ENCODE peak calls at places on chromosomes 11 and 22, in five cellular contexts. N is right lobe of liver, Q is dorsolateral prefrontal cortex, G is A549, M is K562. P is an unnamed sample.

GRCh38 chr22:27752771-27753170 is 48.8 kb downstream of the MN1 start:
- DNase-seq in N (no peak), Q (no peak), G (no peak), M (no peak), P (peak)

GRCh38 chr11:119975561-119976152 is 162.3 kb downstream of the TRIM29 start:
- DNase-seq in N (peak), Q (peak), G (no peak), M (no peak), P (peak)

GRCh38 chr22:44145544-44145943 is 35.2 kb upstream of the PARVG start:
- DNase-seq in N (no peak), Q (no peak), G (no peak), M (no peak), P (no peak)

GRCh38 chr11:108914981-108915380 is 250.1 kb downstream of the DDX10 start:
- DNase-seq in N (no peak), Q (no peak), G (no peak), M (no peak), P (no peak)

GRCh38 chr22:17918840-17919239 is 105.5 kb downstream of the MICAL3 start:
- DNase-seq in N (no peak), Q (no peak), G (no peak), M (no peak), P (no peak)

GRCh38 chr11:72406536-72407507 is 27.5 kb downstream of the CLPB start:
- DNase-seq in N (no peak), Q (no peak), G (no peak), M (no peak), P (no peak)

GRCh38 chr22:44404341-44405020 is 91.7 kb upstream of the SHISAL1 start:
- DNase-seq in N (peak), Q (peak), G (no peak), M (no peak), P (peak)

GRCh38 chr11:61072316-61073109 is 29.8 kb upstream of the CD5 start:
- DNase-seq in N (no peak), Q (no peak), G (no peak), M (no peak), P (no peak)

GRCh38 chr11:64561984-64562722 is 28.9 kb upstream of the SLC22A12 start:
- DNase-seq in N (no peak), Q (peak), G (no peak), M (no peak), P (no peak)

GRCh38 chr22:30424471-30425326 is 869 bp upstream of the MTFP1 start:
- DNase-seq in N (no peak), Q (no peak), G (no peak), M (peak), P (peak)

GRCh38 chr22:46007003-46007847 is 30.3 kb upstream of the WNT7B start:
- DNase-seq in N (peak), Q (peak), G (peak), M (no peak), P (no peak)

GRCh38 chr11:67437082-67437821 is at the start of gene PTPRCAP:
- DNase-seq in N (no peak), Q (no peak), G (no peak), M (peak), P (no peak)

GRCh38 chr22:46652081-46652929 is 32.1 kb downstream of the GRAMD4 start:
- DNase-seq in N (peak), Q (no peak), G (no peak), M (peak), P (no peak)

GRCh38 chr11:34380696-34381095 is 22.9 kb upstream of the ABTB2 start:
- DNase-seq in N (no peak), Q (no peak), G (peak), M (no peak), P (no peak)

GRCh38 chr22:22709719-22710445 is 65.5 kb downstream of the GGTLC2 start:
- DNase-seq in N (peak), Q (no peak), G (no peak), M (peak), P (peak)
- TF ChIP-seq CTCF in N (peak), Q (no peak), G (no peak), M (no peak), P (peak)

GRCh38 chr11:127994736-127995135 is 592.6 kb downstream of the ETS1 start:
- DNase-seq in N (no peak), Q (no peak), G (no peak), M (no peak), P (no peak)

GRCh38 chr11:127998421-127998820 is 588.9 kb downstream of the ETS1 start:
- DNase-seq in N (no peak), Q (no peak), G (no peak), M (no peak), P (no peak)

GRCh38 chr11:127996825-127997224 is 590.5 kb downstream of the ETS1 start:
- DNase-seq in N (no peak), Q (no peak), G (no peak), M (no peak), P (no peak)

GRCh38 chr11:127993788-127994187 is 593.6 kb downstream of the ETS1 start:
- DNase-seq in N (no peak), Q (no peak), G (peak), M (no peak), P (peak)
- H3K4me3 ChIP-seq in N (no peak), Q (no peak), G (no peak), M (no peak), P (no peak)

GRCh38 chr11:841981-842369 is 354 bp downstream of the POLR2L start:
- DNase-seq in N (no peak), Q (no peak), G (no peak), M (no peak), P (no peak)

GRCh38 chr11:842370-843002 is at the start of the genes POLR2L and TSPAN4:
- DNase-seq in N (peak), Q (peak), G (no peak), M (peak), P (peak)

GRCh38 chr11:843818-844692 is 1.4 kb downstream of the TSPAN4 start:
- DNase-seq in N (peak), Q (no peak), G (peak), M (peak), P (no peak)

GRCh38 chr11:844693-845644 is 2.3 kb downstream of the TSPAN4 start:
- DNase-seq in N (peak), Q (no peak), G (peak), M (peak), P (peak)

GRCh38 chr11:843086-843704 is 543 bp downstream of the TSPAN4 start:
- DNase-seq in N (no peak), Q (no peak), G (no peak), M (no peak), P (no peak)
- H3K27ac ChIP-seq in N (peak), Q (peak), G (peak), M (peak), P (peak)

GRCh38 chr11:19740586-19740985 is 27.9 kb downstream of the NAV2 start:
- DNase-seq in N (no peak), Q (no peak), G (no peak), M (no peak), P (no peak)

GRCh38 chr11:19743622-19744021 is 31.0 kb downstream of the NAV2 start:
- DNase-seq in N (no peak), Q (no peak), G (no peak), M (no peak), P (no peak)

GRCh38 chr11:19744130-19744529 is 31.5 kb downstream of the NAV2 start:
- DNase-seq in N (no peak), Q (no peak), G (no peak), M (no peak), P (no peak)

GRCh38 chr11:19739872-19740271 is 27.2 kb downstream of the NAV2 start:
- DNase-seq in N (no peak), Q (peak), G (no peak), M (peak), P (peak)

DNA sequence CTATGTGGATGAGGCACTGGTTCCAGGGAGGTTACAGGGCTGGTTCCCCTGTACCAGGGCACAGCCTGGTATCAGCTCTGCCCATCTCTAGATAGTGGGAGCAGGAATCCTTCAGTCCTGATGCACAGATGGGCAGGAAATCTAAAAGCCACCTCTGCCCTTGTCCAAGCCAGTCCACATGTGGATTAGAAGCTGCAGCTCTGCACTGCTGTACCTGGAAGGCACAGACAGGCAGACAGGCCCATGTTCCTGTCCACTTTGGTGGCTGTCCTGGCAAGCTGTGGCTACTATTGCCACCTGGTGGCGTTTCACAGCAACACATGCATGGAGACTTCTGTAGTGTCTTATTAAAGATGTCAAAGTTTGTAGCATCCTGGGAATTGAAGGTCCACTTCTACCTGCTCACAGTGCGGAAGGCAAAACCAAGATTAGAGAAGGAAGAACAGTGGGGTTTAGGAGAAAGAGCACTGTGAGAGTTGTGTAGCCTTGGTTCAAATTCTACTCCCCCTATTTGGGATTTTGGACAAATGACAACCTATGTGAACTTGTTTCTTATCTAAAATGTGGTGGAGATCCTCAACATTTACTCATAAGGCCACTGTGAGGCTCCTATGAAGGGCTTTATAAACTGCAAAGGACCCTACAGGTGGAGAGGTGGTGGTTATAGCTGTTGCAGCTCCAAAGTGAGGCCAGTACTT is 30.1 kb downstream of the NAV2 start:
- DNase-seq in N (peak), Q (peak), G (peak), M (peak), P (peak)
- TF ChIP-seq CTCF in N (peak), Q (peak), G (peak), M (peak), P (peak)

DNA sequence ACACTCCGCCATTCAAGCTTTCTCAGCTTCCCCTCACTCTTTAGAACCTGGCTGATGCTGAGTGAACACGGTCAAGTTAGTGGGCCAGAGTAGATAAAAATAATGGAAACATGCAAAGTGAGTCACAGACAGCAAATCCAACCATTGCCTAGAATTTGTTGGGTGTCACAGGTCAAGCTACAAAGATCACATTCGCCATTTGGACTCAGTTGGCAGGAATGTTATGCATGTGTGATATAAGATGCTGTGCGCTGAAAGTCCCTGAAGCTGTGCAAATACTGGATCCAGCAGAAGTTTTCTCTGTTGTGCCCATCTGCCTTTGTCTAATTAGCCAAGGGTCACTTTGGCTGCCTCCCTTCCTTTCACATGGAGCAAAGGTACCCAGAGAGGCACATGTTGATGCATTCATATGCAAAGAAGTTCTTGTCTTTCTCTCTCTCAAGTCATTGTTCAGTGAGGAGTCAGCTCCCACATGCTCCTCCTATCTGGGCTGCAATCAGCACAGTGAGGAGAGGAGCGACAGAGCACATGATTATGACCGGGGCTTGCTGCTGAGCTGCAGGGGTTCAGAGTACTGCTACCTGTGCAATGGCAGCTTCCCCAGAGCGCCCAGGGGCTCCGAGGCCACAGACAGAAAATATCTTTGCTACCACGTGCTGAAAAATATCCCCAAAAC is 39.7 kb downstream of the FLI1 start:
- DNase-seq in N (no peak), Q (no peak), G (no peak), M (no peak), P (no peak)
- H3K4me3 ChIP-seq in N (no peak), Q (no peak), G (no peak), M (no peak), P (no peak)

GRCh38 chr22:37751449-37752188 is 54.8 kb downstream of the TRIOBP start:
- DNase-seq in N (no peak), Q (no peak), G (no peak), M (no peak), P (no peak)
- H3K27ac ChIP-seq in N (peak), Q (peak), G (peak), M (no peak), P (no peak)

DNA sequence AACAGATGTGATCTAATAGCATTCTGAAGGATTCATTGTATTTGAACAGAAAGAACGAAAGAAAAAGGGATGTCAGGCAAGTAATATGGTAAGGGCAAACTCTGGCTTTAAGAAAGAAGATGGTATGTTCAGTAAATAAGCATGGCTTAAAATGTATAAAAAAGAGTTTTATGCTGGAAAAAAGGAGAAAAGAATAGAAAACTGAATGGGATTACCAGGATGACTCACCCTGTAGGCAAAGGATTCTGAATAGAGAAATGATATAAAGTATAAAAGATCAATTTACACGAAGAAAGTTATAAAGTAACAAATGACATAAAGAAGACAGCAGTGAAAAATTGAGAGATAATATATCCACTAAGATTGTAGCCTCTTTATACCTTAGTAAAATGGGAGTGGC is 4.5 kb downstream of the CCDC82 start:
- DNase-seq in N (no peak), Q (no peak), G (no peak), M (no peak), P (no peak)
- TF ChIP-seq CTCF in N (no peak), Q (no peak), G (no peak), M (no peak), P (no peak)

DNA sequence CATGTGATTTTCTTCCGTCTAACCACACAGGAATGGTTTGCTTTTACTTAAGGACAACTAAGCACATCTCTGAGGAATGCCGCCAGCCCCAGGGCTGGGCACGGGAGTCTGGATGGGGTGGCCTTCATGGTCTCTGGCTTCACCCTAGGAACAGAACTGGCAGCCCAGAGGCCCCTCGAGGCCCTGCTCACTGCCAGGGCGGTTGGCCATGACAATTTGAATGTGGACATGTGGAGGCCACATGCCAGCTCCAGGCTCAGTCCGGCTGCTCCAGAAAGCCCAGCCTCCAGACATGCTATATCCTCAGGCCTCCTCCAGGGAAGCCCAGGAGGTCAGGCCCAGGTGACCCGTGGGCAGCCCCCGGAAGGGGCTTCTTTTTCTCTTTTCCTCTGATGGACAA is 84.0 kb upstream of the FGF3 start:
- DNase-seq in N (no peak), Q (no peak), G (no peak), M (no peak), P (no peak)
- H3K4me3 ChIP-seq in N (no peak), Q (no peak), G (no peak), M (no peak), P (no peak)

GRCh38 chr11:35897019-35897418 is 46.8 kb upstream of the LDLRAD3 start:
- DNase-seq in N (no peak), Q (no peak), G (no peak), M (no peak), P (no peak)
- H3K27ac ChIP-seq in N (no peak), Q (no peak), G (no peak), M (no peak), P (no peak)

DNA sequence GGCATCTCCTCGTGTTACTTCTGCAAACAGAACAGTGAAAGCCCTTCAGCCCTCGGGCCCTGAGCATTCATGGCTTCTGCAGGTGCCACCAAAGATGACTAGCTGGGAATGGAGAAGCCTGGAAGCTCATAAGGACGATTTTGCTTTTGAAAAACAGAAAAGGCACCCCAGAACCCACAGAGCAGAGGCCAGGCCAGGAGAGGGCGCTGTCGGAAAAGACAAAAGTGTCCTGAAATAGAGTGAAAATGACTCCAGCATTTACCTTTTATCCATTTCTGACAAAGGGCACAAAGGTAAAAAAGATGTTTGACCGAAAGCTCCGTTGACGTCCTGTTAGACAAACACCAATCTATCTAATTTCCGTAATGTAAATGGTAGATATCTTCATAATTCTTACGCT is 37.6 kb downstream of the ZNF195 start:
- DNase-seq in N (no peak), Q (no peak), G (no peak), M (peak), P (peak)
- TF ChIP-seq CTCF in N (peak), Q (peak), G (no peak), M (peak), P (peak)

P was measured in WERI-Rb-1.